ENCODE peak calls at places on chromosomes 2 and 18, in six cellular contexts. T is uterus, Y is HCT116, F is SJCRH30, Q is cardiac muscle cell, C is fibroblast of lung. Z is an unnamed sample.
A peak's percentile ranks its signal among the peaks of the same experiment; 100 is the strongest.

GRCh38 chr2:70085711-70086277 is 1.5 kb upstream of the PCBP1 start:
- DNase-seq in T (no peak), Y (no peak), F (no peak), Q (no peak), C (no peak), Z (no peak)

GRCh38 chr2:136131961-136132839 is 14.3 kb upstream of the CXCR4 start:
- DNase-seq in T (no peak), Y (no peak), F (no peak), Q (no peak), C (no peak), Z (no peak)

GRCh38 chr2:176174850-176175728 is 13.4 kb upstream of the HOXD1 start:
- DNase-seq in T (peak; percentile 71), Y (no peak), F (no peak), Q (no peak), C (no peak), Z (no peak)

GRCh38 chr2:106270471-106270891 is 76.4 kb upstream of the UXS1 start:
- DNase-seq in T (no peak), Y (no peak), F (no peak), Q (no peak), C (no peak), Z (no peak)

GRCh38 chr18:45637546-45638327 is 22.5 kb downstream of the SLC14A2 start:
- DNase-seq in T (peak; percentile 43), Y (no peak), F (no peak), Q (no peak), C (peak; percentile 44), Z (no peak)

GRCh38 chr18:12421732-12422131 is 14.0 kb downstream of the PRELID3A start:
- DNase-seq in T (no peak), Y (no peak), F (no peak), Q (no peak), C (no peak), Z (no peak)

GRCh38 chr2:24861500-24861899 is 58.5 kb downstream of the ADCY3 start:
- DNase-seq in T (no peak), Y (no peak), F (no peak), Q (no peak), C (no peak), Z (no peak)

GRCh38 chr2:212021947-212022346 is 516.7 kb downstream of the ERBB4 start:
- DNase-seq in T (no peak), Y (peak; percentile 3), F (no peak), Q (no peak), C (peak; percentile 79), Z (no peak)

GRCh38 chr2:69773201-69773600 is 31.3 kb downstream of the ANXA4 start:
- DNase-seq in T (no peak), Y (no peak), F (no peak), Q (no peak), C (peak; percentile 75), Z (no peak)

GRCh38 chr2:135586148-135586547 is 54.9 kb downstream of the R3HDM1 start:
- DNase-seq in T (no peak), Y (no peak), F (peak; percentile 4), Q (peak; percentile 2), C (no peak), Z (no peak)

GRCh38 chr2:98269274-98269673 is 77.0 kb upstream of the CNGA3 start:
- DNase-seq in T (no peak), Y (peak; percentile 64), F (peak; percentile 28), Q (peak; percentile 69), C (peak; percentile 71), Z (no peak)

GRCh38 chr2:101124061-101124460 is 27.1 kb downstream of the TBC1D8 start:
- DNase-seq in T (no peak), Y (no peak), F (no peak), Q (no peak), C (no peak), Z (no peak)

GRCh38 chr18:48236822-48237221 is 172.4 kb downstream of the ZBTB7C start:
- DNase-seq in T (no peak), Y (no peak), F (no peak), Q (no peak), C (no peak), Z (no peak)
- H3K9me3 ChIP-seq in T (no peaks in the 10 kb centered on the region), Y (no peaks in the 10 kb centered on the region), F (no peaks in the 10 kb centered on the region), Q (no peaks in the 10 kb centered on the region), C (no peaks in the 10 kb centered on the region), Z (peaks cover under 1% of the 10 kb centered on the region)

GRCh38 chr2:390959-391358 is 103.1 kb upstream of the ALKAL2 start:
- DNase-seq in T (no peak), Y (no peak), F (no peak), Q (no peak), C (no peak), Z (no peak)
- H3K9me3 ChIP-seq in T (no peaks in the 10 kb centered on the region), Y (no peaks in the 10 kb centered on the region), F (no peaks in the 10 kb centered on the region), Q (no peaks in the 10 kb centered on the region), C (peaks cover 4% of the 10 kb centered on the region), Z (no peaks in the 10 kb centered on the region)

GRCh38 chr18:54187372-54187771 is 37.1 kb downstream of the MBD2 start:
- DNase-seq in T (no peak), Y (no peak), F (no peak), Q (no peak), C (no peak), Z (no peak)
- H3K9me3 ChIP-seq in T (no peaks in the 10 kb centered on the region), Y (no peaks in the 10 kb centered on the region), F (no peaks in the 10 kb centered on the region), Q (no peaks in the 10 kb centered on the region), C (no peaks in the 10 kb centered on the region), Z (no peaks in the 10 kb centered on the region)

GRCh38 chr2:6845312-6845711 is 20.4 kb downstream of the CMPK2 start:
- DNase-seq in T (no peak), Y (no peak), F (no peak), Q (peak; percentile 22), C (peak; percentile 37), Z (no peak)
- H3K9me3 ChIP-seq in T (no peaks in the 10 kb centered on the region), Y (peaks cover 28% of the 10 kb centered on the region), F (peaks cover 10% of the 10 kb centered on the region), Q (no peaks in the 10 kb centered on the region), C (no peaks in the 10 kb centered on the region), Z (peaks cover 73% of the 10 kb centered on the region)

DNA sequence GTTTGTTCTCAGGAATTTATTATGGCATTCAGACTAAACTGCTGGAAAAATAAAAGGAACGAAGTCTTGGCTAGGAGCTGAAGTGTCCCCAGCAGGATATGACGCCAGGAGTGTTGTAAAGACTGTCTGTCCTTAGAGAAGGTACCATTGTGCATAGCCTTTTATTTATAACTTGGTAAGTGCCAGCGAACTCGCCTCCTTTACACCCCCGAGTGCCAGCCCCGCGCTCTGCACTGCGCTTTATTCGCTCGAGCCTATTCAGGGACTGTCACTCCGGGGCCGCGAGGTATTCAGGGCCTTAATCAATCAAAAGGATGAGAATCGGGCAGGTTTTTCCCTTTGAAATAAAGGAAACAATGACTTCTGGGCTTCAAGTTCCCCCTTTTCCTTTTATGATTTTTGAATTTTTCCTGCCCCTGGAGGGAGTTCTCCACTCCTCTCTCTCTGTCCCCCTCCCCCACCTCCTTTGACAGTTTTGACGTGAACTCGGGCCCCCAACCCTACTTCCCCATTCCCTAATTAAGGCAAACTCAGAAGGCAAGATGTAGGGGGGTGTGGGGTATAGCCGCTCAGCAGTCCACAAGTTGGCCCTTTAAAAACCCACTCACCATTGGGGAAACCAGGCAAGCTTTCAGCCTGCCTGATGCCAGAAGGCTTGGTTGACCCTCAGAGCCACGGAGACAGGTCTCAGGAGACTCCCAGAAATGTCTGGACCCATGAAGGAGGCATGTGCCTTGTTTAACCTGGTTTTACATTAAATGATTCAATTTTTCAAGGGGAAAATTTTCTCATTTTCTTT is 1.3 kb upstream of the PAX3 start:
- DNase-seq in T (no peak), Y (no peak), F (no peak), Q (no peak), C (no peak), Z (no peak)
- H3K9me3 ChIP-seq in T (no peaks in the 10 kb centered on the region), Y (no peaks in the 10 kb centered on the region), F (no peaks in the 10 kb centered on the region), Q (no peaks in the 10 kb centered on the region), C (no peaks in the 10 kb centered on the region), Z (no peaks in the 10 kb centered on the region)

DNA sequence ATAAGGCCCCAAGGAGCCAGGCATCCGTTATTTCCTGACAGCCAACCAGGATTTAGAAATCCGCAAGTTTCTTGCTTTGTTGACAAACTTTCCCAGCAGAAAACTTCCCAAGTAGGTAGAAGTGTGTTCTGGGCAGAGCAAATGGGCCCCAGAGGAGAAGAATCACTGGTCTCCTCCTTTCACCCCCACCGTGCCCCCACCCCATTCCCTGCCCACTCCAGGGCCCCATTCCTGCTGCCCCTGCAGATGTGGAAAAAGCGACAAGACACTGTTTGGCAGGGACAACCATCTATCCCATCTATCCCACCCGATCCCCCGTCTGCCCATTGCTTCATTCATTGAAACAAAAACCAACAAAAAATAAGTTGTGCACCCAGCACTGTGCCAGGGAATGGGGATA is 10.2 kb upstream of the FAHD2A start:
- DNase-seq in T (no peak), Y (no peak), F (no peak), Q (no peak), C (no peak), Z (no peak)
- H3K9me3 ChIP-seq in T (no peaks in the 10 kb centered on the region), Y (no peaks in the 10 kb centered on the region), F (no peaks in the 10 kb centered on the region), Q (no peaks in the 10 kb centered on the region), C (no peaks in the 10 kb centered on the region), Z (no peaks in the 10 kb centered on the region)

GRCh38 chr2:161362568-161363166 is 53.4 kb upstream of the TBR1 start:
- DNase-seq in T (no peak), Y (no peak), F (no peak), Q (no peak), C (no peak), Z (no peak)
- H3K9me3 ChIP-seq in T (no peaks in the 10 kb centered on the region), Y (no peaks in the 10 kb centered on the region), F (no peaks in the 10 kb centered on the region), Q (peaks cover 4% of the 10 kb centered on the region), C (no peaks in the 10 kb centered on the region), Z (peaks cover 8% of the 10 kb centered on the region)

GRCh38 chr2:63300835-63301234 is 250.2 kb downstream of the OTX1 start:
- DNase-seq in T (no peak), Y (peak; percentile 33), F (peak; percentile 19), Q (no peak), C (no peak), Z (no peak)

DNA sequence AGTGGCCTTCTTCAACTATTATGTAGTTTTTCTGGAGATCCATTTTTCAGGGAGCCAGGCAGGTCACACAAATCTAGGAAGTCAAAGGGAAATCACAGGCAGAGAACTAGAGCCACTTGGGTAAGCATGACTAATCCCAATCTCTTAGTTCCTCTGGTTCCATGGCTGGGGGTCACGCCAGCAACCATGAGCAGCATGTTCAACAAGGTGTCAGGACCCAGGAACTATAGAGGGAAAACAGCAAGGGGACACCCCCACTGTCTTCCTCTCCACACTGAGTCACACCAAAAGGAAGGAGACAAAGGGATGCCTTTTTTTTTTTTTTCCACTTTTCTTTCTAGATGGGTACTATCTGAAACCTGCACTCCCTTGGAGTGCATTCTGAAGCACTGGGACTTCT is 250.9 kb downstream of the OTX1 start:
- DNase-seq in T (no peak), Y (no peak), F (no peak), Q (no peak), C (no peak), Z (no peak)
- H3K9me3 ChIP-seq in T (no peaks in the 10 kb centered on the region), Y (peaks cover 9% of the 10 kb centered on the region), F (peaks cover 8% of the 10 kb centered on the region), Q (no peaks in the 10 kb centered on the region), C (no peaks in the 10 kb centered on the region), Z (peaks cover 36% of the 10 kb centered on the region)

Z was measured in upper lobe of right lung.